ENCODE peak calls at places on chromosomes 1 and 21, in ten cellular contexts. P, N, I, Z, X, G, L, H, T and J are unnamed samples.
A peak's percentile ranks its signal among the peaks of the same experiment; 100 is the strongest.

GRCh38 chr1:50968884-50969610 is 998 bp upstream of the CDKN2C start:
- DNase-seq in P (no peak), N (no peak), I (peak; percentile 19), Z (no peak), X (no peak), G (no peak), L (peak; percentile 50), H (peak; percentile 45), T (peak; percentile 17), J (no peak)

GRCh38 chr1:234780112-234780511 is 170.1 kb upstream of the IRF2BP2 start:
- DNase-seq in P (no peak), N (no peak), I (no peak), Z (no peak), X (no peak), G (no peak), L (no peak), H (no peak), T (no peak), J (no peak)

GRCh38 chr1:214584805-214585766 is 17.9 kb upstream of the CENPF start:
- DNase-seq in P (no peak), N (peak; percentile 31), I (peak; percentile 77), Z (peak; percentile 46), X (no peak), G (peak; percentile 28), L (peak; percentile 71), H (peak; percentile 69), T (no peak), J (no peak)

GRCh38 chr21:28742527-28742926 is 250.2 kb downstream of the LTN1 start:
- DNase-seq in P (peak; percentile 46), N (no peak), I (peak; percentile 93), Z (no peak), X (no peak), G (no peak), L (peak; percentile 32), H (peak; percentile 30), T (no peak), J (no peak)

GRCh38 chr21:14595449-14595848 is 49.3 kb upstream of the SAMSN1 start:
- DNase-seq in P (no peak), N (no peak), I (no peak), Z (no peak), X (no peak), G (no peak), L (no peak), H (no peak), T (no peak), J (no peak)

GRCh38 chr1:33119532-33120217 is 38.7 kb downstream of the AZIN2 start:
- DNase-seq in P (no peak), N (peak; percentile 30), I (no peak), Z (no peak), X (no peak), G (no peak), L (no peak), H (peak; percentile 33), T (no peak), J (no peak)

GRCh38 chr1:20099533-20099932 is 19.8 kb downstream of the PLA2G2D start:
- DNase-seq in P (no peak), N (no peak), I (no peak), Z (no peak), X (no peak), G (no peak), L (no peak), H (no peak), T (no peak), J (no peak)

GRCh38 chr1:112711041-112711440 is 4.1 kb downstream of the PPM1J start:
- DNase-seq in P (no peak), N (no peak), I (no peak), Z (no peak), X (no peak), G (no peak), L (no peak), H (no peak), T (no peak), J (no peak)

GRCh38 chr1:77228836-77229235 is 9.6 kb upstream of the PIGK start:
- DNase-seq in P (no peak), N (no peak), I (no peak), Z (no peak), X (no peak), G (no peak), L (peak; percentile 15), H (no peak), T (no peak), J (no peak)

GRCh38 chr1:70667771-70668170 is 256.7 kb downstream of the CTH start:
- DNase-seq in P (no peak), N (no peak), I (peak; percentile 13), Z (no peak), X (no peak), G (peak; percentile 2), L (peak; percentile 55), H (no peak), T (no peak), J (no peak)

GRCh38 chr1:162210171-162210570 is 140.7 kb downstream of the NOS1AP start:
- DNase-seq in P (no peak), N (no peak), I (no peak), Z (no peak), X (no peak), G (no peak), L (no peak), H (no peak), T (no peak), J (no peak)

GRCh38 chr1:25624155-25624554 is 7.6 kb downstream of the MAN1C1 start:
- DNase-seq in P (no peak), N (no peak), I (no peak), Z (no peak), X (no peak), G (no peak), L (no peak), H (no peak), T (no peak), J (no peak)

GRCh38 chr1:43188106-43188505 is 16.0 kb downstream of the CFAP57 start:
- DNase-seq in P (no peak), N (no peak), I (no peak), Z (no peak), X (no peak), G (no peak), L (no peak), H (no peak), T (no peak), J (no peak)

GRCh38 chr1:189874715-189875440 is 602.8 kb downstream of the BRINP3 start:
- DNase-seq in P (no peak), N (no peak), I (no peak), Z (no peak), X (no peak), G (no peak), L (no peak), H (no peak), T (no peak), J (no peak)

GRCh38 chr1:150322310-150322709 is 977 bp downstream of the PRPF3 start:
- DNase-seq in P (no peak), N (peak; percentile 23), I (peak; percentile 25), Z (no peak), X (no peak), G (no peak), L (no peak), H (no peak), T (no peak), J (no peak)

GRCh38 chr1:61569212-61569621 is 155.7 kb downstream of the TM2D1 start:
- DNase-seq in P (no peak), N (no peak), I (no peak), Z (no peak), X (no peak), G (no peak), L (no peak), H (no peak), T (no peak), J (no peak)

GRCh38 chr1:204506091-204506968 is 9.9 kb upstream of the MDM4 start:
- DNase-seq in P (peak; percentile 82), N (peak; percentile 91), I (peak; percentile 98), Z (peak; percentile 81), X (peak; percentile 19), G (peak; percentile 80), L (peak; percentile 96), H (peak; percentile 91), T (peak; percentile 62), J (peak; percentile 76)

GRCh38 chr1:155175927-155176371 is 2.3 kb downstream of the TRIM46 start:
- DNase-seq in P (no peak), N (no peak), I (no peak), Z (peak; percentile 14), X (peak; percentile 7), G (no peak), L (no peak), H (no peak), T (no peak), J (no peak)

GRCh38 chr1:1302006-1302430 is 5.7 kb downstream of the ACAP3 start:
- DNase-seq in P (no peak), N (no peak), I (no peak), Z (no peak), X (no peak), G (no peak), L (no peak), H (no peak), T (no peak), J (no peak)

GRCh38 chr1:232655041-232655745 is 25.3 kb upstream of the SIPA1L2 start:
- DNase-seq in P (no peak), N (no peak), I (no peak), Z (no peak), X (no peak), G (peak; percentile 92), L (peak; percentile 89), H (peak; percentile 34), T (no peak), J (no peak)

GRCh38 chr1:9201421-9202239 is 32.9 kb upstream of the H6PD start:
- DNase-seq in P (no peak), N (no peak), I (peak; percentile 85), Z (no peak), X (no peak), G (no peak), L (no peak), H (peak; percentile 74), T (no peak), J (no peak)

GRCh38 chr1:159823401-159823800 is 3.3 kb upstream of the SLAMF8 start:
- DNase-seq in P (no peak), N (no peak), I (no peak), Z (peak; percentile 94), X (no peak), G (no peak), L (no peak), H (no peak), T (no peak), J (no peak)

GRCh38 chr1:235329139-235329808 is 904 bp downstream of the GGPS1 start:
- DNase-seq in P (no peak), N (no peak), I (no peak), Z (no peak), X (peak; percentile 32), G (no peak), L (peak; percentile 28), H (peak; percentile 49), T (peak; percentile 14), J (peak; percentile 20)

GRCh38 chr1:234725177-234726132 is 115.5 kb upstream of the IRF2BP2 start:
- DNase-seq in P (no peak), N (no peak), I (peak; percentile 41), Z (no peak), X (peak; percentile 11), G (peak; percentile 42), L (peak; percentile 69), H (peak; percentile 25), T (no peak), J (no peak)

GRCh38 chr21:39523930-39524329 is 72.2 kb downstream of the SH3BGR start:
- DNase-seq in P (no peak), N (no peak), I (no peak), Z (no peak), X (no peak), G (no peak), L (peak; percentile 8), H (no peak), T (no peak), J (no peak)

GRCh38 chr1:168136709-168137514 is at the start of gene GPR161:
- DNase-seq in P (peak; percentile 22), N (no peak), I (peak; percentile 33), Z (peak; percentile 13), X (peak; percentile 14), G (no peak), L (peak; percentile 31), H (peak; percentile 65), T (peak; percentile 55), J (no peak)

GRCh38 chr1:47681735-47682134 is 243.9 kb downstream of the FOXD2 start:
- DNase-seq in P (no peak), N (no peak), I (no peak), Z (no peak), X (no peak), G (no peak), L (no peak), H (no peak), T (no peak), J (no peak)

GRCh38 chr1:109084563-109085517 is 5.7 kb upstream of the TMEM167B start:
- DNase-seq in P (no peak), N (peak; percentile 62), I (no peak), Z (no peak), X (no peak), G (no peak), L (no peak), H (peak; percentile 78), T (no peak), J (no peak)